ENCODE peak calls at places on chromosome 22, in five cellular contexts. L is ascending aorta, B is ovary, M is HepG2, W is HFF-Myc. N is an unnamed sample.

GRCh38 chr22:39416319-39416718 is 16.7 kb downstream of the TAB1 start:
- DNase-seq in L (no peak), B (no peak), M (no peak), W (no peak), N (no peak)

GRCh38 chr22:44025171-44026065 is 1.3 kb downstream of the PARVB start:
- DNase-seq in L (peak), B (peak), M (no peak), W (no peak), N (no peak)

GRCh38 chr22:29738118-29738815 is 18.5 kb downstream of the CABP7 start:
- DNase-seq in L (no peak), B (no peak), M (no peak), W (no peak), N (no peak)

GRCh38 chr22:28243539-28243938 is 324.5 kb upstream of the PITPNB start:
- DNase-seq in L (no peak), B (no peak), M (no peak), W (no peak), N (no peak)

GRCh38 chr22:39384750-39385480 is 14.7 kb upstream of the TAB1 start:
- DNase-seq in L (no peak), B (no peak), M (peak), W (no peak), N (peak)

GRCh38 chr22:39142088-39142667 is 10.3 kb downstream of the CBX7 start:
- DNase-seq in L (no peak), B (peak), M (no peak), W (no peak), N (no peak)

GRCh38 chr22:20238567-20239062 is 29.5 kb downstream of the RTN4R start:
- DNase-seq in L (no peak), B (peak), M (peak), W (no peak), N (peak)

GRCh38 chr22:36741968-36742367 is 34.0 kb downstream of the IFT27 start:
- DNase-seq in L (peak), B (no peak), M (no peak), W (no peak), N (no peak)

GRCh38 chr22:44351685-44352377 is 39.1 kb upstream of the SHISAL1 start:
- DNase-seq in L (peak), B (peak), M (no peak), W (peak), N (no peak)

DNA sequence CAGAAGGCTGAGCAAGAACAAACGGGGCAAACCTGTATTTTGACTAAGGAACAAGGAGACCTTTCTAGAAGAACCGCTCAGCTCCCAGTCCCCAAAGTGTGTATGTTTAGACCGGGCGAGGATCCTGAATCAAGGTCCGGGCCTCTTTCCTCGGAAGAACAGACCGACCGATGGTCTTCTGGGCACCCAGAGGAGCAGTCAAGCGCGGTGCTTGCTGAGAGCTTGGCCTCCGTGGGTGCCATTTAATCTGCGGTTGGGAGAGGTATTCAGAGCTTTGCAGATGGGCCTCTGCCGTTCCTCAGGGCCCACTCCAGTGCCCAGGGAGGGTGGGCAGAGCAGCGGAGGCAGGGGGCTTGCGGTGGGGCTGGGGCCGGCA is 26.5 kb upstream of the ATXN10 start:
- DNase-seq in L (no peak), B (no peak), M (no peak), W (no peak), N (no peak)
- TF ChIP-seq CTCF in L (no peak), B (no peak), M (no peak), W (no peak), N (no peak)

GRCh38 chr22:22144858-22145257 is 99.7 kb upstream of the VPREB1 start:
- DNase-seq in L (no peak), B (no peak), M (no peak), W (no peak), N (no peak)
- TF ChIP-seq CTCF in L (no peak), B (no peak), M (no peak), W (no peak), N (peak)

GRCh38 chr22:50725597-50725996 is 12.4 kb upstream of the ACR start:
- DNase-seq in L (no peak), B (no peak), M (no peak), W (no peak), N (no peak)

GRCh38 chr22:50724616-50725015 is 13.4 kb upstream of the ACR start:
- DNase-seq in L (no peak), B (no peak), M (no peak), W (no peak), N (no peak)

GRCh38 chr22:50728523-50728931 is 9.5 kb upstream of the ACR start:
- DNase-seq in L (no peak), B (peak), M (no peak), W (no peak), N (no peak)

GRCh38 chr22:50727678-50728522 is 10.1 kb upstream of the ACR start:
- DNase-seq in L (no peak), B (peak), M (no peak), W (no peak), N (no peak)

GRCh38 chr22:50726643-50727340 is 11.2 kb upstream of the ACR start:
- DNase-seq in L (no peak), B (no peak), M (peak), W (no peak), N (no peak)
- TF ChIP-seq CTCF in L (no peak), B (no peak), M (peak), W (no peak), N (no peak)

GRCh38 chr22:33866521-33866920 is 53.8 kb downstream of the LARGE1 start:
- DNase-seq in L (no peak), B (no peak), M (no peak), W (no peak), N (no peak)

GRCh38 chr22:33865248-33865647 is 55.0 kb downstream of the LARGE1 start:
- DNase-seq in L (no peak), B (no peak), M (peak), W (no peak), N (no peak)

GRCh38 chr22:33864723-33865130 is 55.5 kb downstream of the LARGE1 start:
- DNase-seq in L (no peak), B (peak), M (peak), W (no peak), N (no peak)

GRCh38 chr22:33865996-33866395 is 54.3 kb downstream of the LARGE1 start:
- DNase-seq in L (no peak), B (no peak), M (no peak), W (no peak), N (no peak)

GRCh38 chr22:33867118-33867863 is 53.0 kb downstream of the LARGE1 start:
- DNase-seq in L (peak), B (no peak), M (peak), W (no peak), N (no peak)
- TF ChIP-seq CTCF in L (no peak), B (no peak), M (no peak), W (no peak), N (no peak)

GRCh38 chr22:24964441-24964840 is 11.9 kb downstream of the KIAA1671 start:
- DNase-seq in L (no peak), B (no peak), M (no peak), W (no peak), N (no peak)

GRCh38 chr22:24957043-24957442 is 4.5 kb downstream of the KIAA1671 start:
- DNase-seq in L (no peak), B (no peak), M (no peak), W (no peak), N (no peak)

GRCh38 chr22:24962094-24962493 is 9.6 kb downstream of the KIAA1671 start:
- DNase-seq in L (no peak), B (no peak), M (no peak), W (no peak), N (no peak)

GRCh38 chr22:24962835-24963234 is 10.3 kb downstream of the KIAA1671 start:
- DNase-seq in L (no peak), B (no peak), M (no peak), W (no peak), N (no peak)

DNA sequence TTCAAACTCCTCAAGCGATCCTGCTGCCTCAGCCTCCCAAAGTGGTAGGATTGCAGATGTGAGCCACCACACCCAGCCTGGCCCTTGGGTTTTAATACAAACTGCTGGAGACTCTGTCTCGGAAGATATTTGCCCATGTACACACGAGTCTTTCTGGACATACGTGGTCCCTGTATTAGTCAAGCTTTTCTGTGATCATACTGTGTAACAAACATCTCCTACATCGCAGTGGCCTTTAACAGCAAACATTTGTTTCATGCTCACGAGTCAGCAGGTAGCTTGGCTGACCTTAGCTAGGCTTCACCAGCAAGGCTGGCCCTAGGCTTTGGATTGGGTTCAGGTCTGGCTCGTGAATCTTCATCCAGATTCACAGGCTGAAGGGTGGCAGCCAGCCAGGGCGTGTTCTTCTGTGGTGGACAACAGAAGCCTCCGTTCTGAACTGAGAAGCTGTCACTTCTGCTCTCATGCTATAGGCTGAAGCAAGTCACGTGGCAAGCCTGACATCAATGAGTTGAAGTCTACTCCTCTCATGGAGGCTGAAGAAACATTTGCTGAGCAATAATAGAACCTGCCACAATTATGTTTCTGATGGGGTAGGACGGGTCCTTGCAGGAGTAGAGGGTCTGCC is 8.8 kb downstream of the KIAA1671 start:
- DNase-seq in L (no peak), B (no peak), M (no peak), W (no peak), N (no peak)
- TF ChIP-seq CTCF in L (no peak), B (no peak), M (no peak), W (no peak), N (no peak)

DNA sequence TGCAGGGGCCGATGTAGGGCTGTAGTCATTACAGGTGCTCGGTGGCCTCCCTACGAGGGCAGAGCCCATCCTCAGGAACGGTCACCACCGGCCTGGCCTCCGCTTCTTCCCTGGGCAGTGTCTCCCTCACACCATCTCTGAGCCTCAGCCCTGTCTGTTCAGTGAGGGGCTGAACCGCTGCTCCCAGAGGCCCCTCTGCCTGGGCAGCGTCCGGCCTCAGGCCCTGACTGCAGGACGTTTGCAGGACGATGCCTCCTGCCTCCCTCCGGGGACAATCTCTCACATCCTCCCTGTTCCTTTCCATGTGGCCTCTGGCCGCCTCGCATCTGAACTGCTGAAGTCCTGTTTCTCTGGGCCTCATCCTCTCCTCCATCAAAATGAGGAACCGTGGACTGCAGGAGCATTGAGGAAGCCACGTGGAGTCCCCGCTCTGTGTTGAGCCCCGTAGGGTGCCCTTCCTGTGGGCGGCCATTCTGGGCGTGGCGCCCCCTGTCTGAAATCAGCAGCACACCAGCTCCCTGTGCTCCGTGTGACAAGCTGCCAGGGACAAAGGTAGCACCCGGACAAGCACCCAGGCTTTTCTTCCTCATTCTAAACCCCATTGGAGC is 933.5 kb downstream of the BRD1 start:
- DNase-seq in L (no peak), B (no peak), M (no peak), W (no peak), N (peak)
- TF ChIP-seq CTCF in L (no peak), B (no peak), M (peak), W (no peak), N (peak)

GRCh38 chr22:38038426-38038825 is 18.8 kb upstream of the PICK1 start:
- DNase-seq in L (no peak), B (no peak), M (no peak), W (no peak), N (no peak)

GRCh38 chr22:38041760-38042584 is 15.2 kb upstream of the PICK1 start:
- DNase-seq in L (no peak), B (no peak), M (no peak), W (no peak), N (no peak)

GRCh38 chr22:38036392-38037062 is 20.7 kb upstream of the PICK1 start:
- DNase-seq in L (no peak), B (no peak), M (no peak), W (no peak), N (no peak)

GRCh38 chr22:38040953-38041759 is 16.0 kb upstream of the PICK1 start:
- DNase-seq in L (no peak), B (no peak), M (no peak), W (no peak), N (no peak)

DNA sequence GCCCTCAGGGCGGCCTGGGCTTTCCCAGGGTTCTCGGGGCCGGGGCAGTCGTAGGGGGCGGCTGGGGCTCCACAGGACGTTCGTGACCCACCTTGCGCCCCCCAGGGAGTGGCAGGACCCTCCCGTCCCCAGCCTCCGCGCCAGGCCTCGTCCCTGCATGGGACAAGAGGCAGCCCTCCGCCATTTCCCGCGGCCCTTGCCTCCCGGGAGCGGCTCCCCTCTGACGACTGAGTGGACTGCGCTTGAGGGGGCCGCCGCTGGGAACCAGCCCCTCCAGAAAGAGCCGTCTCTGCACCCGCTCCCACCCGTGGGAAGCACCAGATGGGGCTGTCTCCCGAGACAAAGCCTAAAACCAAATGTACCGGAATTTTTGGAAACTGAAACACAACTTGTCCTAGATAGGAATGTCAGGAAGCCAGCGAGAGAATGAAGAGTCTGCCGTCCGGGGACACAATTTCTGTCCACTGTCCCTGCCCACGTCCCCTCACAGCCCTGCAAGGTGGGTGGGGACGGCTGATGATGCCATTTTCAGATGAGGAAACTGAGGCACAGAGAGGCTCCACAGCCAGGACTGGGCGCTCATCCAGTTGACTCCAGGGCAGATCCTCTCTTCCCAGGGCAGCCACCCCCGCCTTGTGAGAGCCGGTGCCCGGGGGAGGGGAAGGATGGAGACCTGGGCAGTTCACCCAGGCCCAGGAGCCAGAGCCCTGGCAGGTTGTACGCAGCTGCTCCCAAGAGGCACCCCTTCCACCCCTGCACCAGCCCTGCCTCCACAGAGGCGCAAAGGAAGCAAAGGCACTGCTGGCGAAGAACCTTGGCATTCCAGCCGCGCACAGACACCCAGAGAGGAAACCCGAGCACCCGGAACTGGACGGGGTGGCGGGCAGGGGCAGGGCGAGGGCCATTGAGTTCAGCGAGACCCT is 18.1 kb upstream of the PICK1 start:
- DNase-seq in L (no peak), B (no peak), M (no peak), W (no peak), N (no peak)
- TF ChIP-seq CTCF in L (no peak), B (no peak), M (no peak), W (no peak), N (no peak)

DNA sequence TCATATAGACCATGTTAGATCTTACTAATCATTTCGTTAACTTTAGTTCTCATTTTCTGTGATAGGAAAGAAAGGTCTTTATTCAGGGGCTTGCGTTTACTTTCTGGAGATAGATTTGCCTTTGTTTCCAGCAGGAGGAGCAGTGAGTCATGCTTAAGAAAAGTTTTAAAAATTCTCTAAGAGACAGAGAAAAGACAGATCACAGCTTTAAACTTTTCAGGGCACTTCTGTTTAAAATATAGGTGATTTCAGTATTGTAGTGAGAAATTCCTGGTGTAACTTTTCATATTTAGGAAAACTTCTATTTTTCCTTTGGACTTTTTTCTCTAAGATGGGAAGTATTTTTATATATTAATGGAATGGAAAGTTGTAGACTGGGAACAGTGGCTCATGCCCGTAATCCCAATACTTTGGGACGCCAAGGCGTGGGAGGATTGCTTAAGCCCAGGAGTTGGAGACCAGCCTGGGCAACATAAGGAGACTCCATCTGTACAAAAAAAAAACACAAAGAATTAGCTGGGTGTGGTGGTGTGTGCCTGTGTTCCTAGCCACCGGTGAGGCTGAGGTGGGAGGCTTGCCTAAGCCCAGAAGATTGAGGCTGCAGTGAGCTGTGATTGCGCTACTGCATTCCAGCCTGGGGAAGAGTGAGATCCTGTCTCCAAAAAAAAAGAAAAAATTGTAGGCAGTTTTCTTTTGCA is 60.3 kb downstream of the ATXN10 start:
- DNase-seq in L (no peak), B (no peak), M (peak), W (no peak), N (no peak)
- TF ChIP-seq CTCF in L (peak), B (no peak), M (peak), W (peak), N (no peak)

DNA sequence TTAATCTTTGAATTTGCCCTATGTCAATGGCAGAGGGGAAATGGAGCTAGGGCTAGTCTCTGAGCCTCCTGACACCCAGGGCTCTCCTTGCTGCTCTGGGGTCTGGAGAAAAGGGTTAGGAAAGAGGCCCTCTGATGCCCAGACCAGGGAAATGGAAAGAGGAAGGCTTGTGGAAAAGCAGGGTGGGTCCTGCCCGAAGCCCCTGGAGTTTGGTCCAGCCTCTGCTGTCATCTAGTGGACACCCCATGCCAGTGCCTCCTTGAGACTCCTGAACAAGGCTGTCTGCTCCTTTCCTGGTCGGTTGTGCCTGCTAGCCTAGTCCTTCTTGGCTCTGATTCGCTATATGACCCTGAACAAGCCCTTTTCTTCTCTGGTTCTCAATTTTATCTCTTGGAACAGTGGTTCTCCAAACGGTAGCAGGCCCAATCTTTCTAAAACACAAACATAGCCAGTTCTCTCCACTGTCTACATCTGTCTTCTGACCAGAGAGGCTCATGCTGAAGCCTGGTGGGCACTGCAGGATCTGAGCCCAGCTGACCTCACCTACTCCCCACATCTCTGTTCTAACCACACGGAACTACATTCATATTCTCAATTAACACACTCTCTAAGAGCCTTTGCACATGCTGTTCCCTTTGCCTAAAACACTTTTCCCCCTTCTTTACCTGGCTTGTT is 8.8 kb upstream of the PLA2G3 start:
- DNase-seq in L (peak), B (peak), M (peak), W (no peak), N (peak)
- TF ChIP-seq CTCF in L (peak), B (peak), M (peak), W (peak), N (peak)